ENCODE peak calls at places on chromosomes 16 and 17, in four cellular contexts. L, A, I and B are unnamed samples.

GRCh38 chr17:42409467-42410351 is 13.3 kb downstream of the CAVIN1 start:
- DNase-seq in L (peak; percentile 89), A (no peak), I (no peak), B (no peak)

GRCh38 chr17:38687291-38687690 is 12.5 kb upstream of the EPOP start:
- DNase-seq in L (no peak), A (no peak), I (no peak), B (no peak)

GRCh38 chr16:79994413-79994812 is 393.9 kb upstream of the MAF start:
- DNase-seq in L (no peak), A (no peak), I (no peak), B (peak; percentile 57)

GRCh38 chr16:29943846-29944669 is 17.8 kb upstream of the TMEM219 start:
- DNase-seq in L (peak; percentile 81), A (no peak), I (no peak), B (no peak)

GRCh38 chr17:40520991-40521453 is 19.6 kb upstream of the TNS4 start:
- DNase-seq in L (peak; percentile 21), A (no peak), I (no peak), B (no peak)

GRCh38 chr16:58026139-58026704 is 668 bp downstream of the MMP15 start:
- DNase-seq in L (no peak), A (no peak), I (no peak), B (no peak)

GRCh38 chr16:23801387-23801786 is 34.4 kb upstream of the PRKCB start:
- DNase-seq in L (peak; percentile 55), A (peak; percentile 75), I (peak; percentile 4), B (peak; percentile 74)

GRCh38 chr17:48642059-48642842 is 16.1 kb upstream of the HOXB9 start:
- DNase-seq in L (no peak), A (no peak), I (no peak), B (no peak)